ENCODE peak calls at places on chromosomes 2 and 18, in nine cellular contexts. W is HAP-1, N is upper lobe of right lung, I is AG10803, J is T-helper 9 cell, F is GM12864, P is AG20443, S is C1 segment of cervical spinal cord, Y is WTC11. Z is an unnamed sample.

GRCh38 chr18:5503740-5504139 is 40.1 kb downstream of the EPB41L3 start:
- DNase-seq in W (no peak), I (peak), N (no peak), S (no peak), F (no peak), P (no peak), Y (no peak), J (no peak), Z (no peak)

GRCh38 chr2:118223487-118224136 is 135.3 kb downstream of the INSIG2 start:
- DNase-seq in S (no peak), W (no peak), I (peak), F (no peak), N (no peak), Y (peak), J (no peak), P (no peak), Z (no peak)

GRCh38 chr2:102736174-102736606 is 25.6 kb upstream of the TMEM182 start:
- DNase-seq in Y (peak), P (peak), N (no peak), F (no peak), W (no peak), J (no peak), I (peak), S (no peak), Z (peak)

GRCh38 chr2:82993631-82994030 is 1465.4 kb downstream of the SUCLG1 start:
- DNase-seq in Y (no peak), P (no peak), W (peak), S (no peak), F (no peak), I (peak), N (no peak), J (no peak), Z (no peak)

GRCh38 chr2:182618672-182619079 is 97.4 kb upstream of the DNAJC10 start:
- DNase-seq in N (no peak), F (no peak), Y (no peak), P (no peak), I (no peak), J (no peak), W (no peak), S (no peak), Z (no peak)

GRCh38 chr2:181131584-181131983 is 151.2 kb downstream of the UBE2E3 start:
- DNase-seq in J (no peak), S (no peak), I (no peak), W (no peak), F (no peak), N (no peak), P (no peak), Y (no peak), Z (no peak)

GRCh38 chr2:164015328-164016123 is 279.7 kb upstream of the FIGN start:
- DNase-seq in P (peak), W (no peak), Y (no peak), F (peak), J (no peak), N (no peak), I (peak), S (no peak), Z (no peak)

GRCh38 chr2:74864728-74865722 is 31.1 kb downstream of the HK2 start:
- DNase-seq in S (no peak), J (no peak), W (no peak), N (peak), Y (peak), F (no peak), I (peak), P (peak), Z (no peak)

GRCh38 chr2:65537651-65538385 is 105.4 kb upstream of the SPRED2 start:
- DNase-seq in Y (no peak), J (no peak), N (no peak), S (no peak), P (peak), F (no peak), I (peak), W (no peak), Z (no peak)

GRCh38 chr2:110114801-110115200 is 821 bp downstream of the MALL start:
- DNase-seq in N (no peak), P (no peak), F (no peak), I (no peak), W (no peak), Y (no peak), J (no peak), S (no peak), Z (no peak)

GRCh38 chr2:232418056-232418455 is 11.4 kb downstream of the ALPG start:
- DNase-seq in J (no peak), N (peak), S (no peak), I (no peak), W (no peak), Y (no peak), P (no peak), F (no peak), Z (no peak)

GRCh38 chr18:56702946-56703345 is 51.8 kb downstream of the WDR7 start:
- DNase-seq in Y (no peak), N (no peak), S (no peak), I (peak), J (no peak), P (peak), F (no peak), W (peak), Z (peak)

GRCh38 chr2:73963385-73964120 is 21.2 kb upstream of the TET3 start:
- DNase-seq in F (peak), N (no peak), J (no peak), P (no peak), S (no peak), Y (no peak), W (no peak), I (no peak), Z (no peak)

GRCh38 chr2:33322099-33322498 is 154.3 kb upstream of the RASGRP3 start:
- DNase-seq in J (no peak), I (peak), W (no peak), P (peak), F (no peak), S (no peak), Y (no peak), N (no peak), Z (no peak)

GRCh38 chr2:136909777-136910176 is 144.4 kb downstream of the THSD7B start:
- DNase-seq in J (no peak), N (no peak), F (no peak), S (no peak), W (no peak), I (no peak), Y (no peak), P (no peak), Z (no peak)

GRCh38 chr2:26969089-26969844 is 1.2 kb upstream of the MAPRE3 start:
- DNase-seq in N (no peak), I (no peak), S (no peak), F (no peak), W (no peak), P (no peak), Y (no peak), J (no peak), Z (no peak)

GRCh38 chr2:241062342-241063092 is 39.6 kb downstream of the MTERF4 start:
- DNase-seq in Y (no peak), F (no peak), J (no peak), P (peak), I (no peak), N (peak), W (no peak), S (no peak), Z (no peak)

GRCh38 chr2:203733683-203734082 is 27.2 kb downstream of the CD28 start:
- DNase-seq in N (no peak), F (no peak), J (no peak), P (no peak), S (no peak), I (no peak), W (no peak), Y (no peak), Z (no peak)

GRCh38 chr2:159921752-159922404 is 123.9 kb upstream of the CD302 start:
- DNase-seq in Y (peak), N (peak), I (peak), S (peak), P (peak), F (peak), J (peak), W (peak), Z (no peak)

GRCh38 chr2:239753537-239753936 is 271.6 kb downstream of the NDUFA10 start:
- DNase-seq in F (no peak), S (no peak), Y (no peak), N (no peak), W (no peak), P (no peak), I (no peak), J (no peak), Z (peak)

GRCh38 chr2:228516019-228516418 is 334.5 kb upstream of the SPHKAP start:
- DNase-seq in N (no peak), J (no peak), W (no peak), P (no peak), Y (no peak), I (no peak), S (no peak), F (no peak), Z (no peak)

GRCh38 chr2:231398585-231398984 is 3.1 kb downstream of the B3GNT7 start:
- DNase-seq in S (no peak), Y (no peak), P (peak), J (no peak), F (no peak), W (no peak), I (no peak), N (no peak), Z (no peak)

GRCh38 chr2:127569274-127570065 is 34.0 kb downstream of the MYO7B start:
- DNase-seq in S (peak), J (no peak), W (no peak), F (no peak), I (peak), N (peak), Y (no peak), P (peak), Z (no peak)

GRCh38 chr2:11889101-11889850 is 142.8 kb downstream of the LPIN1 start:
- DNase-seq in J (no peak), W (no peak), I (peak), P (no peak), F (no peak), N (no peak), Y (no peak), S (no peak), Z (no peak)

GRCh38 chr18:48319796-48320638 is 89.2 kb downstream of the ZBTB7C start:
- DNase-seq in Y (no peak), J (no peak), N (peak), S (no peak), W (no peak), I (peak), F (no peak), P (peak), Z (peak)

GRCh38 chr2:192236136-192236535 is 41.4 kb upstream of the TMEFF2 start:
- DNase-seq in Y (no peak), J (no peak), S (no peak), P (no peak), I (peak), N (no peak), F (no peak), W (no peak), Z (no peak)

GRCh38 chr2:195647302-195647701 is 9.7 kb upstream of the SLC39A10 start:
- DNase-seq in N (no peak), S (no peak), P (no peak), J (no peak), Y (no peak), I (no peak), F (no peak), W (no peak), Z (no peak)

GRCh38 chr18:44823782-44824181 is 143.1 kb downstream of the SETBP1 start:
- DNase-seq in W (no peak), P (peak), S (no peak), I (peak), J (no peak), F (no peak), N (no peak), Y (no peak), Z (no peak)

GRCh38 chr2:160910681-160911080 is 249.5 kb upstream of the TANK start:
- DNase-seq in J (no peak), S (no peak), F (no peak), P (peak), W (no peak), Y (no peak), I (peak), N (no peak), Z (no peak)

GRCh38 chr18:24354278-24354677 is 43.3 kb downstream of the OSBPL1A start:
- DNase-seq in Y (no peak), P (no peak), N (no peak), F (no peak), W (no peak), J (no peak), S (no peak), I (no peak), Z (no peak)

GRCh38 chr2:38991899-38992298 is 102.2 kb downstream of the ARHGEF33 start:
- DNase-seq in P (no peak), S (no peak), J (no peak), N (no peak), Y (no peak), I (no peak), W (no peak), F (no peak), Z (no peak)

GRCh38 chr18:39314595-39314994 is 1749.0 kb upstream of the CELF4 start:
- DNase-seq in F (no peak), N (no peak), I (no peak), Y (no peak), J (no peak), W (no peak), S (no peak), P (no peak), Z (peak)

GRCh38 chr18:56124186-56124585 is 514.2 kb downstream of the TXNL1 start:
- DNase-seq in J (no peak), F (no peak), S (no peak), W (no peak), Y (no peak), N (no peak), I (peak), P (peak), Z (no peak)

GRCh38 chr2:217433522-217433921 is 569.3 kb downstream of the TNS1 start:
- DNase-seq in P (no peak), F (no peak), W (no peak), J (no peak), Y (peak), I (no peak), N (no peak), S (no peak), Z (no peak)

GRCh38 chr2:8535821-8536685 is 145.8 kb upstream of the ID2 start:
- DNase-seq in F (no peak), N (peak), Y (no peak), I (no peak), W (no peak), P (no peak), S (no peak), J (no peak), Z (no peak)

GRCh38 chr18:75334869-75335268 is 92.6 kb downstream of the SMIM21 start:
- DNase-seq in W (no peak), F (no peak), S (no peak), J (no peak), P (no peak), N (no peak), I (no peak), Y (no peak), Z (no peak)